ENCODE peak calls at places on chromosomes 12 and 14, in nine cellular contexts. F is AG08396; R is omental fat pad; K is foreskin fibroblast; T is stimulated activated CD8-positive, alpha-beta memory T cell treated with anti-CD3 and anti-CD28 coated beads, Interleukin-2, amount 100 ng/mL, for 48 hours; G is brain microvascular endothelial cell; M is Right ventricle myocardium superior; Z is HTR-8/SVneo; X is T-helper 2 cell. O is an unnamed sample.

GRCh38 chr12:123822804-123823203 is 60.7 kb downstream of the DNAH10 start:
- DNase-seq in M (no peak), F (no peak), Z (no peak), G (no peak), K (no peak), R (no peak), X (no peak), T (no peak), O (no peak)

GRCh38 chr12:77115471-77115870 is 50.1 kb upstream of the E2F7 start:
- DNase-seq in F (no peak), M (no peak), R (no peak), T (no peak), Z (no peak), X (no peak), G (no peak), K (peak; percentile 58), O (no peak)

GRCh38 chr12:62722971-62723680 is 211.8 kb downstream of the PPM1H start:
- DNase-seq in K (peak; percentile 80), G (no peak), Z (no peak), T (no peak), X (no peak), F (no peak), R (no peak), M (no peak), O (no peak)

GRCh38 chr14:61566537-61567225 is 128.6 kb upstream of the HIF1A start:
- DNase-seq in K (peak; percentile 62), Z (no peak), M (no peak), X (no peak), F (peak; percentile 43), T (no peak), R (peak; percentile 20), G (no peak), O (no peak)

GRCh38 chr12:48110691-48111315 is 4.9 kb upstream of the SENP1 start:
- DNase-seq in K (peak; percentile 20), F (no peak), R (no peak), X (no peak), Z (no peak), M (no peak), G (no peak), T (no peak), O (no peak)

GRCh38 chr12:57793920-57794319 is 11.3 kb downstream of the TSFM start:
- DNase-seq in K (peak; percentile 83), F (peak; percentile 51), R (no peak), Z (peak; percentile 45), G (peak; percentile 88), T (no peak), M (no peak), X (no peak), O (no peak)

GRCh38 chr14:75876526-75876925 is 105.3 kb downstream of the TGFB3 start:
- DNase-seq in M (no peak), R (no peak), F (no peak), K (no peak), X (no peak), T (no peak), G (peak; percentile 29), Z (no peak), O (no peak)

GRCh38 chr12:111405149-111405855 is 421 bp upstream of the SH2B3 start:
- DNase-seq in M (peak; percentile 96), T (peak; percentile 100), G (peak; percentile 93), Z (peak; percentile 94), K (peak; percentile 98), F (peak; percentile 97), R (peak; percentile 90), X (peak; percentile 93), O (peak; percentile 94)

GRCh38 chr14:74577247-74577947 is 34.6 kb downstream of the LTBP2 start:
- DNase-seq in M (peak; percentile 60), G (no peak), K (no peak), R (no peak), F (no peak), Z (no peak), T (no peak), X (no peak), O (no peak)

GRCh38 chr14:100065161-100065871 is at the start of gene EVL:
- DNase-seq in G (no peak), M (peak; percentile 64), T (peak; percentile 82), X (peak; percentile 95), K (no peak), R (no peak), F (no peak), Z (no peak), O (peak; percentile 35)

GRCh38 chr12:92288533-92288932 is 142.9 kb upstream of the BTG1 start:
- DNase-seq in F (no peak), K (no peak), R (no peak), Z (no peak), G (no peak), X (no peak), T (no peak), M (peak; percentile 50), O (no peak)

GRCh38 chr12:75042125-75042524 is 167.5 kb downstream of the KCNC2 start:
- DNase-seq in T (no peak), X (no peak), F (no peak), K (no peak), G (no peak), Z (no peak), R (no peak), M (no peak), O (no peak)

GRCh38 chr12:5588231-5588995 is 156.5 kb downstream of the NTF3 start:
- DNase-seq in G (no peak), T (no peak), Z (no peak), F (peak; percentile 25), X (no peak), R (no peak), K (peak; percentile 63), M (no peak), O (no peak)

O was measured in left ventricle myocardium inferior.